ENCODE peak calls at places on chromosome 6, in five cellular contexts. J is fibroblast of lung, K is GM06990, H is ovary, Z is AG09309. D is an unnamed sample.

GRCh38 chr6:111662794-111663231 is 57.1 kb upstream of the TRAF3IP2 start:
- DNase-seq in J (peak), K (no peak), H (no peak), Z (no peak), D (no peak)

GRCh38 chr6:39923394-39923793 is 10.9 kb downstream of the MOCS1 start:
- DNase-seq in J (no peak), K (no peak), H (no peak), Z (no peak), D (no peak)

GRCh38 chr6:32645047-32645703 is 8.0 kb downstream of the HLA-DQA1 start:
- DNase-seq in J (no peak), K (no peak), H (no peak), Z (no peak), D (no peak)

GRCh38 chr6:3117912-3118352 is 579 bp upstream of the BPHL start:
- DNase-seq in J (no peak), K (no peak), H (no peak), Z (no peak), D (peak)

GRCh38 chr6:116101298-116101718 is 655 bp downstream of the NT5DC1 start:
- DNase-seq in J (no peak), K (no peak), H (no peak), Z (no peak), D (no peak)

GRCh38 chr6:123017313-123017712 is 21.3 kb downstream of the CLVS2 start:
- DNase-seq in J (no peak), K (no peak), H (no peak), Z (no peak), D (no peak)

GRCh38 chr6:22873531-22874136 is 304.3 kb downstream of the HDGFL1 start:
- DNase-seq in J (peak), K (no peak), H (peak), Z (no peak), D (peak)

GRCh38 chr6:38974389-38975133 is 74.0 kb upstream of the GLP1R start:
- DNase-seq in J (no peak), K (no peak), H (no peak), Z (peak), D (peak)

GRCh38 chr6:122066200-122066599 is 333.3 kb upstream of the HSF2 start:
- DNase-seq in J (no peak), K (no peak), H (no peak), Z (no peak), D (no peak)

GRCh38 chr6:25553502-25553901 is 98.5 kb upstream of the SCGN start:
- DNase-seq in J (no peak), K (no peak), H (no peak), Z (peak), D (no peak)

GRCh38 chr6:102051720-102052119 is 658.2 kb downstream of the GRIK2 start:
- DNase-seq in J (no peak), K (no peak), H (no peak), Z (no peak), D (no peak)

GRCh38 chr6:1849686-1850580 is 240.2 kb downstream of the FOXC1 start:
- DNase-seq in J (no peak), K (no peak), H (no peak), Z (no peak), D (no peak)

GRCh38 chr6:19781269-19781668 is 55.9 kb upstream of the ID4 start:
- DNase-seq in J (no peak), K (no peak), H (no peak), Z (no peak), D (no peak)

GRCh38 chr6:163719028-163719742 is 304.7 kb downstream of the QKI start:
- DNase-seq in J (no peak), K (no peak), H (no peak), Z (no peak), D (no peak)

GRCh38 chr6:56795852-56796532 is 153.3 kb upstream of the DST start:
- DNase-seq in J (peak), K (no peak), H (no peak), Z (no peak), D (no peak)

GRCh38 chr6:38404900-38405556 is 234.7 kb downstream of the BTBD9 start:
- DNase-seq in J (peak), K (no peak), H (no peak), Z (no peak), D (no peak)

GRCh38 chr6:134446901-134447300 is 129.0 kb upstream of the SGK1 start:
- DNase-seq in J (peak), K (no peak), H (no peak), Z (no peak), D (no peak)

GRCh38 chr6:166996406-166996805 is 2.8 kb upstream of the CEP43 start:
- DNase-seq in J (peak), K (no peak), H (no peak), Z (no peak), D (peak)

GRCh38 chr6:38149526-38149925 is 330.0 kb downstream of the ZFAND3 start:
- DNase-seq in J (peak), K (no peak), H (no peak), Z (no peak), D (no peak)

GRCh38 chr6:125904871-125905270 is 51.7 kb upstream of the HINT3 start:
- DNase-seq in J (no peak), K (peak), H (no peak), Z (peak), D (no peak)

GRCh38 chr6:159343709-159344108 is 174.5 kb downstream of the FNDC1 start:
- DNase-seq in J (no peak), K (no peak), H (no peak), Z (no peak), D (no peak)

GRCh38 chr6:14784596-14785360 is 461.1 kb upstream of the JARID2 start:
- DNase-seq in J (no peak), K (peak), H (no peak), Z (no peak), D (no peak)

GRCh38 chr6:32779036-32779435 is 15.7 kb upstream of the HLA-DQB2 start:
- DNase-seq in J (no peak), K (no peak), H (no peak), Z (no peak), D (no peak)

GRCh38 chr6:125363360-125364121 is 61.8 kb upstream of the HDDC2 start:
- DNase-seq in J (peak), K (no peak), H (peak), Z (no peak), D (peak)

GRCh38 chr6:129163551-129163950 is 280.6 kb downstream of the LAMA2 start:
- DNase-seq in J (no peak), K (no peak), H (no peak), Z (no peak), D (no peak)

GRCh38 chr6:52741872-52742271 is 21.4 kb downstream of the GSTA2 start:
- DNase-seq in J (no peak), K (no peak), H (no peak), Z (no peak), D (no peak)

GRCh38 chr6:104325341-104326172 is 534.2 kb downstream of the HACE1 start:
- DNase-seq in J (peak), K (no peak), H (no peak), Z (no peak), D (peak)

GRCh38 chr6:139133272-139133671 is 1.6 kb upstream of the HECA start:
- DNase-seq in J (no peak), K (no peak), H (peak), Z (no peak), D (no peak)
- H3K4me3 ChIP-seq in J (no peak), K (peak), H (no peak), Z (no peak), D (no peak)

DNA sequence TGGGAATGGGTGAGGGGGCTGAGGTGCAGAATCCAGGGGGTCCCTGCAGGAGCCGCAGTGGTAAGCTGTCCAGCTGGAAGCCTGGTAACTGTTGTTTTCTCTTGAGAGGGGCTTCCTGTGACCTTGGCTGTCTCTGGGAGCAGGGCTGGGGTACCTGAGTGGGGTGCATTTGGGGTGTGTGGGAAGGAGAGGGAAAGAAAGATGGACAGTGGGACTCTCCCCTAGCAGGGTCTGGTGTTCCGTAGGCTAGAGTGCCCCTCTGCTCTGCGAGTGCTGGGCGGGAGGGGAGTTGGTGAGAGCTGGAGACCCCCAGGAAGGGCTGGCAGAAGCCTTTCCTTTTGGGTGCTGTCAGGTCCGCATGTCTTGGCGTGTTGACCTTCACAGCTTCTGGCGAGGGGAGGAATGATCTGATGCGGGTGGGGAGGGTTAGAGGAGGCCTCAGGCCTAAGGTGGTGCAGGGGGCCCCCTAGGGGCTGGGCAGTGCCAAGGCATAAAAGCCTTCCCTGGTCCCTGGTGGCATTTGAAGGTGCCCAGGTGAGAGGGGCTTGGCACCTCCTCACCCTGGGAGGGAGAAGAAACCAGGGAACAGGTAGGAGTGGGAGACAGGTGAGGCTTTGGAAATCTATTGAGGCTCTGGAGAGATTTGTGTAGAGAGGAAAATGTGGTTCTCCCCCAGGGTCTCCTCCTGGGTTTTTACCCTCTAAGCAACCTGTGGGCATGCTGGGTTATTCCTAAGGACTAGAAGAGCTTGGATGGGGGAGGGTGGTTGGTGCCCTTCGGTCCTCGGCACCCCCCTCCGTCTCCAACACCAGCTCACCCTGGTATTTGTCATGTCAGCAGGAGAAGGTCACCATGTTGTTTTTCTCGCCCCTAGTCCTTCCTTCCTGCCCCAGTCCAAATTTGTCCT is 3.3 kb downstream of the VEGFA start:
- DNase-seq in J (peak), K (peak), H (peak), Z (no peak), D (no peak)
- H3K4me3 ChIP-seq in J (peak), K (peak), H (peak), Z (peak), D (peak)

DNA sequence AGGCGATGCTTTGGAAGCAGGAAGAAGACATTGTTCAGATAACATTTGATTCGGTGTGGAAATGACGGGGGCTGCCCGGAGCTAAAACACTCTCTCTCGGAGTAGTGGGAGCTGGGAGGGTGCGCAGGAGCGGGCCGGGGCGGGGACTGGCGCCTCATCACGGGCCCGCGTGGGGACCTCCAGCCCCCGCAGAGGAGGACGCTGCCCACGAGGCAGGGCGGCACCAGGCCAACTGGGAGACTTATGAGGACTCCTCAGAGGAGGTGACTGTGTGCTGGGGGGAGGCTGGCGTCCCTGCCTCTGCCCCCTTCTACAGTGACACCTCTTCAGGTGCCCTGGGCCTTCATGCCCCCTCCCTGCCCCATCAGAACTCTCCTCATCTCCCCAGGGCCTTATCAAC is 15.2 kb downstream of the DDO start:
- DNase-seq in J (no peak), K (no peak), H (peak), Z (no peak), D (no peak)
- H3K4me3 ChIP-seq in J (no peak), K (no peak), H (peak), Z (peak), D (no peak)

DNA sequence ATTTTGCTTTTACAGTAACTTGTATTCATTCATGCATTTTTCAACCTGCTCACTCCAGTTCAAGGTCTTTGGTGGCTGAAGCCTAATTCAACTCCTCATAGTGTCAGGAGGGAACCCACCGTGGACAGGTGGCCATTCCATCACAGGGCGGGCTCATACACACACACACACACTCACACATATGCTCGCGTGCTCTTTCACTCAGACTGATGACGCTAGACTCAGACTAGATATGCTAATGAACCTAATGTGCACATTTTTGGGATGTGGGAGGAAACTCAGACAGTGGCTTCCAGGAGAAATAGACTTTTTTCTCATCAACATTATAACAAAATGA is 56.7 kb downstream of the TRIM27 start:
- DNase-seq in J (no peak), K (no peak), H (no peak), Z (no peak), D (no peak)
- H3K4me3 ChIP-seq in J (peak), K (peak), H (peak), Z (peak), D (peak)

DNA sequence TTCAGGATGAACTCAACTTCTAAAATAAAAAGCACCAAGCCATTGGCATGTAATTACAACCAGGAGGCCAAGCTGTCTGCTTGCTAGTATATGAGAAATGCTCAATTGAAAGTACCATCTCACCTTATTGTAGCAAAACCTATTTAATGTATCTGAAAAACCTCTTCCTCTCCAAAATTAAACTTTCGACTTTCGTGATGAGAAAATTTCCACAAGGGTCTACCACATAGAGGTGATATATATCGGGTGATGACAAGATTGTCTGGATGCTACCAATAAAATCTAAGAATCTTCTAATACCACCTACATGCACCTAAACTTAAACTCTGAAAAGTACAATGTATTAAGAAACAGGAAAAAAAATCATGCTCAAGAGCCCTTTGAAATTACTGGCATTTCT is 74.2 kb downstream of the ATXN1 start:
- DNase-seq in J (no peak), K (no peak), H (no peak), Z (no peak), D (no peak)
- H3K4me3 ChIP-seq in J (no peak), K (no peak), H (no peak), Z (no peak), D (no peak)

GRCh38 chr6:31113861-31114539 is 600 bp upstream of the PSORS1C1 start:
- DNase-seq in J (peak), K (no peak), H (no peak), Z (peak), D (peak)
- H3K4me3 ChIP-seq in J (no peak), K (no peak), H (no peak), Z (peak), D (no peak)

DNA sequence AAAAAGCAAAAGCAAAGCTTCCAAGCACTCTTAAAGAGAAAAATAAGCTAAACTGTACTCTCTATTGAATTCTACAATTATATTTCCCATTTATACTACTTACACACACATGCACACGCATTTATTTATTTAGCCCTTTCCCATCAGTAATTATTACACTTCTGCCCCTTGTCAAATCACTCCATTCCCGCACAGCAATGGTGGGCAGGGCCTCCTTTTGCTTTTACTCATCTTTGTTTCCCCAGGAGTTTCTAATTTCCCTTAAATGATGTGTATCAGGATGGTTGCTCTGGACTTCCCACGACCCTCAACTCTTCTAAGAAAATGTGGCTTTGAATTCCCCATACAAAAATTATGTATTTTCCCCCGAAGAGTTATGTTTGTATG is 19.9 kb downstream of the PXT1 start:
- DNase-seq in J (no peak), K (no peak), H (no peak), Z (no peak), D (no peak)
- H3K4me3 ChIP-seq in J (peak), K (peak), H (peak), Z (peak), D (peak)